ENCODE peak calls at places on chromosomes 7 and 10, in five cellular contexts. N is PC-3; C is effector memory CD4-positive, alpha-beta T cell; B is GM12865; Y is spleen. Q is an unnamed sample.

GRCh38 chr10:70903262-70903921 is 15.0 kb upstream of the PCBD1 start:
- DNase-seq in C (no peak), B (peak), N (peak), Y (peak), Q (peak)

GRCh38 chr10:48574322-48574796 is 30.5 kb downstream of the ARHGAP22 start:
- DNase-seq in B (peak), Y (no peak), N (no peak), C (no peak), Q (peak)

GRCh38 chr7:127187740-127188139 is 65.0 kb downstream of the GRM8 start:
- DNase-seq in N (no peak), B (no peak), C (no peak), Y (no peak), Q (no peak)

GRCh38 chr10:77695186-77695585 is 57.6 kb upstream of the KCNMA1 start:
- DNase-seq in Y (no peak), C (no peak), B (no peak), N (no peak), Q (no peak)

GRCh38 chr10:14543048-14543903 is 212.6 kb upstream of the FRMD4A start:
- DNase-seq in C (no peak), Y (peak), B (peak), N (no peak), Q (peak)

GRCh38 chr7:157553256-157553655 is 216.5 kb downstream of the DNAJB6 start:
- DNase-seq in B (no peak), C (no peak), N (no peak), Y (peak), Q (no peak)

GRCh38 chr10:50293508-50294320 is 42.4 kb upstream of the ASAH2 start:
- DNase-seq in B (no peak), C (no peak), Y (no peak), N (no peak), Q (no peak)

GRCh38 chr7:94701555-94701973 is 45.6 kb upstream of the SGCE start:
- DNase-seq in Y (no peak), N (peak), C (no peak), B (no peak), Q (no peak)

GRCh38 chr10:131249238-131249956 is 62.1 kb downstream of the TCERG1L start:
- DNase-seq in C (no peak), Y (peak), N (no peak), B (no peak), Q (no peak)

GRCh38 chr7:510061-510481 is 9.6 kb downstream of the PDGFA start:
- DNase-seq in N (no peak), Y (peak), B (no peak), C (no peak), Q (no peak)

GRCh38 chr7:17444673-17445072 is 146.2 kb downstream of the AHR start:
- DNase-seq in N (peak), Y (no peak), C (no peak), B (no peak), Q (no peak)

GRCh38 chr10:29656451-29656992 is 21.8 kb upstream of the SVIL start:
- DNase-seq in B (no peak), N (no peak), Y (no peak), C (no peak), Q (no peak)

GRCh38 chr10:29663718-29664117 is 28.9 kb upstream of the SVIL start:
- DNase-seq in Y (no peak), B (no peak), N (no peak), C (no peak), Q (no peak)

GRCh38 chr10:29657719-29658274 is 23.0 kb upstream of the SVIL start:
- DNase-seq in C (no peak), N (no peak), B (no peak), Y (no peak), Q (no peak)

GRCh38 chr10:29659770-29660097 is 25.0 kb upstream of the SVIL start:
- DNase-seq in Y (no peak), N (no peak), C (no peak), B (no peak), Q (no peak)

GRCh38 chr10:29658984-29659769 is 24.4 kb upstream of the SVIL start:
- DNase-seq in B (peak), Y (no peak), C (peak), N (peak), Q (peak)
- H3K4me3 ChIP-seq in B (no peak), Y (no peak), C (peak), N (peak), Q (no peak)

DNA sequence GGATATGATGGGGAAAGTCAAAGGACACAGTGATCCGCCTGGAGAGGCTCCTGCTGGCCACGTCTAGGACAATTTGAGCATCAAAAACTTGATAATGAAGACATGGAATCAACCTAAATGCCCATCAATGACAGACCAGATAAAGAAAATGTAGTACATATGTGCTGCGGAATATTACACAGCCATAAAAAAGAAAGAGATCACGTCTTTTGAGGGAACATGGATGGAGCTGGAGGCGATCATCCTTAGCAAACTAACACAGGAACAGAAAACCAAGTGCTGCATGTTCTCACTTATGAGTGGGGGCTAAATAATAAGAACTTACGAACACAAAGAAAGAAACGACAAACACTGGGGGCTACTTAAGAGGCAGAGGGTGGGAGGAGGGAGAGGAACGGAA is 124.9 kb downstream of the PRKAG2 start:
- DNase-seq in B (no peak), N (no peak), C (no peak), Y (no peak), Q (no peak)
- H3K4me3 ChIP-seq in B (no peak), N (no peak), C (no peak), Y (no peak), Q (no peak)

DNA sequence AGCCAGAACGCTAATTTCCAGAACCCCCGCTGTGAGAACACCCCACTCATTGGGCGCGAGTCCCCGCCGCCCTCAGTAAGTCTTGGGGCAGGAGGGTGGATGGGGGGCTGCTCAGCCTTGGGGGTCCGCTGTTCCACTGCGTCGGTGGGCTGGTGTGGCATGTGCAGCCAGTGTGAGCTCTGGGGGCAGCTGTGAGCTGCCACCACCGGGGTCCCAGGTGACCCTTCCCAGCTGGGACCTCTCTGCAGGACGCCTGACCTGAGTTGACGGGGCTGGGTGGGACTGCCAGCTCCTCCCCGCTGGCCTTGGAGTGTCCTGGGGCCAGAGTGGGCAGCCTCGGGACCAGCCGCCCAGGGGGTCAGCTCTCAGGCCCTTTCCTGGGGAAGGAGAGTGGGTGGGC is 27.2 kb downstream of the TTYH3 start:
- DNase-seq in B (no peak), Y (no peak), C (no peak), N (no peak), Q (no peak)
- H3K4me3 ChIP-seq in B (no peak), Y (no peak), C (no peak), N (no peak), Q (no peak)

GRCh38 chr10:101018118-101018599 is 12.8 kb downstream of the PDZD7 start:
- DNase-seq in Y (no peak), N (no peak), C (no peak), B (no peak), Q (no peak)
- H3K4me3 ChIP-seq in Y (no peak), N (no peak), C (no peak), B (no peak), Q (no peak)

DNA sequence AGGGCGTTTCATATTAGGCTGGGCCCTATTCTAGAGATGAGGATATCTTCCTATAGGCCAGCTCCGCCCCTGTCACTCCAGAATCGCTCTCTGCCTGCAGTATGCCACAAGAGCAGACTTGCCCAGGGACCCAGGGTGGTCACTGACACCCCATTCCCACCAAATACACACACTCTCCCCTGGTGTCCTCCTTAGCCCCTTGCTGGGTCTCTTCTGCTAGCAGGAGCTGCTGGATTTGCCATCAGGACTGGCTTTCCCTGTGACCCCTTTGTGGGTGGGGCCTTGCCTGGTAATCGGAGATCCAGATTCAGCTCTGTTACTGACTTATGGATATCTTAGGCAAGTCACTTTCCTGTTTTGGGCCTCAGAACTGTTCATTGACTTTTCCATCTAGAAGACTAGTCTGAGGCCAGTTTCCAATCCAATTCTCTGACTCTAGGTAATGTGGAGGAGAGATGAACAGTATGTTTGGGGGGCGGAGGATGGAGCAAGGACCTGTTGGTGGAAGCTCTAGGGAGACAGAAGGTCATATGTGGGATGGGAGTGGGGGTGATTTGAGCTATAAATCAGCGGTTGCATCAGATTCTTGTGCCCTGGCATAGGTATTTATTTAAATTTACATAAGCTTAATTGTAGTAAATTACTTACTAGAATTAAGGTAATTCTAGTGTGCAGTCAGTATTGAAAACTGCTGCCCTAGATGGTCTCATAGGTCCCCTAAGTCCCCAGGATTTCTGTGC is 1.6 kb downstream of the TSPAN15 start:
- DNase-seq in C (no peak), Y (peak), B (no peak), N (peak), Q (no peak)
- H3K4me3 ChIP-seq in C (no peak), Y (peak), B (no peak), N (peak), Q (no peak)

GRCh38 chr7:100600222-100601038 is 1.7 kb upstream of the PCOLCE start:
- DNase-seq in B (no peak), C (no peak), Y (no peak), N (no peak), Q (no peak)

GRCh38 chr7:100604976-100605911 is 3.1 kb downstream of the PCOLCE start:
- DNase-seq in B (no peak), Y (peak), N (peak), C (no peak), Q (peak)

GRCh38 chr7:100603697-100604077 is 1.5 kb downstream of the PCOLCE start:
- DNase-seq in Y (no peak), B (no peak), N (no peak), C (no peak), Q (no peak)

GRCh38 chr7:100604078-100604975 is 2.2 kb downstream of the PCOLCE start:
- DNase-seq in N (peak), B (peak), Y (peak), C (peak), Q (peak)

GRCh38 chr7:100602889-100603696 is 930 bp downstream of the PCOLCE start:
- DNase-seq in C (no peak), Y (no peak), N (no peak), B (no peak), Q (peak)
- H3K4me3 ChIP-seq in C (no peak), Y (peak), N (no peak), B (no peak), Q (no peak)

GRCh38 chr10:79128923-79129305 is 60.1 kb downstream of the ZMIZ1 start:
- DNase-seq in C (no peak), Y (no peak), N (no peak), B (no peak), Q (no peak)
- H3K4me3 ChIP-seq in C (no peak), Y (no peak), N (no peak), B (no peak), Q (no peak)